ENCODE peak calls at places on chromosomes 5 and 9, in eight cellular contexts. F is cardiac muscle cell, J is HFF-Myc, W is heart right ventricle, O is coronary artery, I is ovary, M is Panc1, G is GM23248. E is an unnamed sample.

GRCh38 chr9:15512204-15512603 is 1.4 kb upstream of the PSIP1 start:
- DNase-seq in F (no peak), J (no peak), W (no peak), O (no peak), I (no peak), M (no peak), G (no peak), E (no peak)

GRCh38 chr5:51382759-51383493 is at the start of gene ISL1:
- DNase-seq in F (peak; percentile 78), J (peak; percentile 84), W (no peak), O (no peak), I (no peak), M (no peak), G (peak; percentile 74), E (peak; percentile 86)

GRCh38 chr9:108691614-108692013 is 164.2 kb downstream of the ACTL7B start:
- DNase-seq in F (no peak), J (no peak), W (no peak), O (peak; percentile 56), I (no peak), M (no peak), G (no peak), E (no peak)

GRCh38 chr9:23824241-23825142 is 1.5 kb downstream of the ELAVL2 start:
- DNase-seq in F (no peak), J (no peak), W (no peak), O (no peak), I (peak; percentile 21), M (no peak), G (peak; percentile 28), E (peak; percentile 0)

GRCh38 chr9:35079041-35079425 is 709 bp downstream of the FANCG start:
- DNase-seq in F (no peak), J (no peak), W (no peak), O (no peak), I (no peak), M (no peak), G (peak; percentile 16), E (no peak)

GRCh38 chr9:87437966-87438365 is 59.7 kb upstream of the DAPK1 start:
- DNase-seq in F (no peak), J (no peak), W (no peak), O (no peak), I (no peak), M (no peak), G (no peak), E (no peak)

GRCh38 chr9:36123511-36123910 is 13.0 kb upstream of the GLIPR2 start:
- DNase-seq in F (no peak), J (no peak), W (no peak), O (no peak), I (no peak), M (no peak), G (no peak), E (no peak)

GRCh38 chr5:168592014-168592368 is 12.8 kb upstream of the PANK3 start:
- DNase-seq in F (peak; percentile 83), J (no peak), W (no peak), O (no peak), I (no peak), M (no peak), G (peak; percentile 78), E (peak; percentile 75)

GRCh38 chr5:59555596-59555995 is 337.9 kb downstream of the PDE4D start:
- DNase-seq in F (no peak), J (no peak), W (no peak), O (no peak), I (no peak), M (no peak), G (no peak), E (no peak)

DNA sequence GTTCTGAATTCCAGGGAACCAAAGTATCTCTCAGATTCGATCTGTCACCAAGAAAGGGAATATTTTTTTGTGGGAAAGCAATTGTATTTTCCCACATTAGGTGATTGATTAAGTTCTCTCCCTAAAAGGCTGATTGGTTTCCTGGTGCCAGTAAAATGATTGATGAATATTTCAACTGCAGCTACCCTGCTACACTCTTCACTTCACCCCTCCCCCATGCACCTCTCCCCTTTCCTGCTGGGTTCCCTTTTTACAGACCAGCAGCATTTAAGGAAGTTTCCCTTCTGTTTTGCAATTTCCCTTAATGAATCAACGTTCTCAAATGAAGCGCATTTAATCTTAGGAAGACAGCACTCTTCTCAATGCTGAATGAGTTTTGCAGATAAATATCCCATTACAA is 13.1 kb downstream of the NR6A1 start:
- DNase-seq in F (no peak), J (no peak), W (no peak), O (no peak), I (no peak), M (no peak), G (no peak), E (no peak)
- H3K4me3 ChIP-seq in F (peak overlapping the region; percentile 6), J (no peak overlapping the region), W (peak overlapping the region; percentile 16), O (no peak overlapping the region), I (no peak overlapping the region), M (no peak overlapping the region), G (no peak overlapping the region), E (no peak overlapping the region)

DNA sequence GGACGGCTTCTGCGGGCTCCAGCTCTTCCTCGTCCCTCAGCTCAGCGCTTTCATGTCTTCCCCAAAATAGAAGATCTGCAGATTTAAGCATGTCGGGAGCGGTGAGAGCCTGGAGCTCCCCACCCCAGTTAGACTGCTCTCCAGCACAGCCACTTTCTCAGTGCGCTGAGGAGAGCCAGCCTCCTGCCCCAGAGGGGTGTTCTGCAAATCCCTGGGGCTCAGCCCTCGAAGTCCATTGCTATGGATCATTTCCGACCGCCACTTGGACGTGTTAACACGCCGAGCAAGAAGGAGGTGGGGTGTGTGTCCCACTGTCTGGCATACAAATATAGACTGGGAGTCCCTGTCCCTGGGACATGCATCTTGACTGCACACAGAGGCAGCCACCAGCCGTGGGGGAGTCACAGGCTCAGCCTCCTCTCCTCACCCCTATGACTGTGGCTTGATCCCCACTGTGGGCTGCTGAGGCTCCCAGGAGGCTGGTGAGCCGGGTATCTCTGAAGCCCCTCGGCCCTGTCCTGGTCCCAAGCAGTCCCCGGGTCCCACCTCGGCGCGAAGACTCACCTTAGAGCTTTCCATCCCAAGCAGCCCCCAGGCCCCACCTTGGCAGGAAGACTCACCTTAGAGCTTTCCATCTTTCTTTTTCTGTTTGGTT is 30.0 kb upstream of the RNF130 start:
- DNase-seq in F (no peak), J (no peak), W (no peak), O (peak; percentile 58), I (no peak), M (no peak), G (no peak), E (no peak)
- H3K4me3 ChIP-seq in F (no peak overlapping the region), J (no peak overlapping the region), W (no peak overlapping the region), O (no peak overlapping the region), I (no peak overlapping the region), M (no peak overlapping the region), G (no peak overlapping the region), E (no peak overlapping the region)

GRCh38 chr9:136292591-136293448 is 11.1 kb downstream of the CCDC187 start:
- DNase-seq in F (no peak), J (no peak), W (no peak), O (no peak), I (no peak), M (no peak), G (peak; percentile 72), E (no peak)
- H3K4me3 ChIP-seq in F (no peak overlapping the region), J (no peak overlapping the region), W (no peak overlapping the region), O (no peak overlapping the region), I (no peak overlapping the region), M (no peak overlapping the region), G (no peak overlapping the region), E (no peak overlapping the region)

GRCh38 chr5:165502893-165503696 is 1997.7 kb downstream of the MAT2B start:
- DNase-seq in F (peak; percentile 1), J (no peak), W (no peak), O (no peak), I (no peak), M (no peak), G (no peak), E (no peak)
- H3K4me3 ChIP-seq in F (no peak overlapping the region), J (no peak overlapping the region), W (no peak overlapping the region), O (peak overlapping the region; percentile 16), I (no peak overlapping the region), M (no peak overlapping the region), G (no peak overlapping the region), E (no peak overlapping the region)

GRCh38 chr5:102855684-102856373 is 100.7 kb downstream of the PAM start:
- DNase-seq in F (no peak), J (no peak), W (no peak), O (no peak), I (no peak), M (no peak), G (peak; percentile 52), E (no peak)
- H3K4me3 ChIP-seq in F (no peak overlapping the region), J (peak overlapping the region; percentile 4), W (no peak overlapping the region), O (no peak overlapping the region), I (no peak overlapping the region), M (no peak overlapping the region), G (peak overlapping the region; percentile 45), E (no peak overlapping the region)

GRCh38 chr9:129335456-129336129 is 157.5 kb upstream of the IER5L start:
- DNase-seq in F (peak; percentile 53), J (no peak), W (no peak), O (no peak), I (peak; percentile 67), M (no peak), G (no peak), E (no peak)

GRCh38 chr9:129333613-129333960 is 155.5 kb upstream of the IER5L start:
- DNase-seq in F (no peak), J (no peak), W (no peak), O (peak; percentile 78), I (no peak), M (no peak), G (no peak), E (no peak)

GRCh38 chr9:129334744-129335080 is 156.7 kb upstream of the IER5L start:
- DNase-seq in F (no peak), J (no peak), W (no peak), O (no peak), I (no peak), M (no peak), G (no peak), E (no peak)

GRCh38 chr9:129332581-129332980 is 154.5 kb upstream of the IER5L start:
- DNase-seq in F (no peak), J (no peak), W (no peak), O (no peak), I (no peak), M (no peak), G (no peak), E (no peak)

DNA sequence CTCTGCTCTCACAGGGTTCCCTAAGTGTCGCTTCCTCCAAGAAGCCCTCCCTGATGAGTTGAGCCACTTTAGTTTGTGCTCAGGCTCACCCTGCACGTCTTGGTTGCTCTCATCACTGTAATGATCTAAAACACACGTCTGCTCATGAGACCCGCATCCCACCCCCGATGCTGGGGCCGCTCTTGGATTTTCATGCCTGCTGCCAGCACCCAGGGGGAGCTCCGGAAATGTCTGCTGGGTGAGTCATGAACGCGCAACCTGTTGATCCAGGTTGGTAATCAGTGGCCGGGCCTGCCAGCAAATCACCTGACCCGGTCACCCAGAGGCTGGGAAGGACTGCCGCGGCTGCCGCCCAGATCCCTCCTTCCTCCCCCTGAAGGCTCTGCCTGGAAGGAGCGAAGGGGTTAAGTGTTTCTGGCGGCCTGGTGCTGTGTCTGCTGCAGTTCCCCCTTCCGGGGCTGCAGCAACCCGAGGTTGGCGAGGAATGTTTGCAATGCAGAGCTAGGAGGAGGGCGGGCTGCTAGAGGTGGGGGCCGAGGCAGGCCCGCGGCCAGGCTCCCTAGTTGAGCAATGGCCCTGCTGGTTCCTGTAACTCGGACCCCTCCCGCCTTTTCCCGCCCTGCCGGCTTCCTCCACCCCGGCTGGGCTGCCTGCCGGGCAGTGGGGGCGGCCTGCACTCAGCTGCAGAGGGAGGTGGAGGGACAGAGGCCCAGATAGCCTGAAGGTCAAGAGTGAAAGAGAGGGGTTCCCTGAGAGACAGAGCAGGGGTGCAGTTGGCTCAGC is 156.1 kb upstream of the IER5L start:
- DNase-seq in F (peak; percentile 99), J (peak; percentile 76), W (peak; percentile 89), O (peak; percentile 94), I (peak; percentile 94), M (peak; percentile 52), G (peak; percentile 92), E (peak; percentile 98)
- H3K4me3 ChIP-seq in F (no peak overlapping the region), J (no peak overlapping the region), W (peak overlapping the region; percentile 30), O (peak overlapping the region; percentile 62), I (no peak overlapping the region), M (no peak overlapping the region), G (peak overlapping the region; percentile 43), E (no peak overlapping the region)